ENCODE peak calls at places on chromosomes 5 and 9, in six cellular contexts. J is T follicular helper cell; S is Peyer's patch; E is CD4-positive, alpha-beta memory T cell; R is EH; U is stimulated activated CD8-positive, alpha-beta memory T cell treated with anti-CD3 and anti-CD28 coated beads, Interleukin-4, amount 100 ng/mL, for 48 hours. Z is an unnamed sample.
A peak's percentile ranks its signal among the peaks of the same experiment; 100 is the strongest.

GRCh38 chr5:146475906-146476305 is 28.8 kb downstream of the TCERG1 start:
- DNase-seq in J (no peak), S (no peak), E (no peak), R (no peak), U (no peak), Z (no peak)

GRCh38 chr9:130172858-130173461 is 756 bp downstream of the NCS1 start:
- DNase-seq in J (peak; percentile 10), S (no peak), E (no peak), R (peak; percentile 54), U (peak; percentile 60), Z (no peak)

GRCh38 chr9:120878188-120879130 is 1.5 kb upstream of the PHF19 start:
- DNase-seq in J (no peak), S (no peak), E (no peak), R (no peak), U (peak; percentile 54), Z (no peak)

GRCh38 chr9:4494337-4494736 is 4.1 kb downstream of the SLC1A1 start:
- DNase-seq in J (no peak), S (no peak), E (no peak), R (peak; percentile 18), U (no peak), Z (no peak)

GRCh38 chr9:86546712-86547111 is 192.5 kb upstream of the TUT7 start:
- DNase-seq in J (no peak), S (no peak), E (no peak), R (no peak), U (no peak), Z (no peak)

GRCh38 chr5:33241826-33242225 is 198.9 kb upstream of the TARS1 start:
- DNase-seq in J (no peak), S (peak; percentile 44), E (no peak), R (no peak), U (no peak), Z (no peak)

GRCh38 chr9:14219865-14220655 is 93.9 kb downstream of the NFIB start:
- DNase-seq in J (no peak), S (no peak), E (no peak), R (no peak), U (no peak), Z (no peak)

GRCh38 chr5:92927291-92927778 is 653.7 kb downstream of the NR2F1-AS1 start:
- DNase-seq in J (no peak), S (no peak), E (no peak), R (no peak), U (no peak), Z (no peak)

GRCh38 chr5:169695919-169696490 is 58.9 kb downstream of the DOCK2 start:
- DNase-seq in J (no peak), S (no peak), E (no peak), R (peak; percentile 99), U (no peak), Z (peak; percentile 99)

GRCh38 chr9:116156621-116157314 is 3.2 kb downstream of the PAPPA start:
- DNase-seq in J (no peak), S (peak; percentile 49), E (no peak), R (peak; percentile 88), U (no peak), Z (peak; percentile 91)

GRCh38 chr5:147332643-147333042 is 97.8 kb downstream of the STK32A start:
- DNase-seq in J (no peak), S (no peak), E (no peak), R (no peak), U (no peak), Z (no peak)

GRCh38 chr9:25677301-25678146 is 720 bp downstream of the TUSC1 start:
- DNase-seq in J (no peak), S (peak; percentile 91), E (no peak), R (peak; percentile 82), U (peak; percentile 26), Z (peak; percentile 78)

GRCh38 chr5:173293817-173294672 is 34.2 kb downstream of the STC2 start:
- DNase-seq in J (peak; percentile 37), S (peak; percentile 83), E (peak; percentile 45), R (peak; percentile 79), U (peak; percentile 83), Z (peak; percentile 70)

GRCh38 chr5:135223891-135224625 is 175.0 kb downstream of the MACROH2A1 start:
- DNase-seq in J (no peak), S (peak; percentile 23), E (no peak), R (no peak), U (no peak), Z (no peak)

GRCh38 chr5:56496581-56497063 is 263.5 kb upstream of the ANKRD55 start:
- DNase-seq in J (no peak), S (no peak), E (no peak), R (peak; percentile 29), U (no peak), Z (no peak)

GRCh38 chr9:89137548-89138462 is 40.8 kb downstream of the SHC3 start:
- DNase-seq in J (no peak), S (peak; percentile 56), E (no peak), R (peak; percentile 93), U (peak; percentile 34), Z (peak; percentile 93)

GRCh38 chr5:94849821-94850736 is 231.6 kb downstream of the SLF1 start:
- DNase-seq in J (peak; percentile 3), S (no peak), E (peak; percentile 54), R (peak; percentile 47), U (no peak), Z (peak; percentile 68)

GRCh38 chr5:176743828-176744583 is 66.4 kb upstream of the UNC5A start:
- DNase-seq in J (no peak), S (peak; percentile 42), E (no peak), R (no peak), U (peak; percentile 23), Z (no peak)

GRCh38 chr5:96577909-96578308 is 84.3 kb upstream of the CAST start:
- DNase-seq in J (no peak), S (no peak), E (no peak), R (peak; percentile 42), U (no peak), Z (peak; percentile 55)

GRCh38 chr9:123399803-123400378 is 43.9 kb downstream of the CRB2 start:
- DNase-seq in J (no peak), S (no peak), E (no peak), R (no peak), U (peak; percentile 68), Z (no peak)

GRCh38 chr9:96491079-96491879 is 41.3 kb downstream of the HABP4 start:
- DNase-seq in J (peak; percentile 16), S (no peak), E (peak; percentile 43), R (peak; percentile 36), U (peak; percentile 31), Z (no peak)

GRCh38 chr5:86665984-86666760 is 48.4 kb downstream of the COX7C start:
- DNase-seq in J (no peak), S (peak; percentile 78), E (peak; percentile 17), R (no peak), U (peak; percentile 26), Z (no peak)

GRCh38 chr5:43193171-43193951 is 1.3 kb downstream of the NIM1K start:
- DNase-seq in J (peak; percentile 4), S (no peak), E (peak; percentile 63), R (peak; percentile 91), U (peak; percentile 55), Z (peak; percentile 94)

GRCh38 chr9:132789706-132790105 is 88.4 kb downstream of the AK8 start:
- DNase-seq in J (no peak), S (no peak), E (no peak), R (no peak), U (no peak), Z (no peak)

GRCh38 chr5:40202852-40203440 is 476.8 kb upstream of the PTGER4 start:
- DNase-seq in J (no peak), S (no peak), E (no peak), R (no peak), U (no peak), Z (no peak)

GRCh38 chr5:112355058-112355685 is 63.9 kb downstream of the EPB41L4A start:
- DNase-seq in J (no peak), S (no peak), E (no peak), R (no peak), U (no peak), Z (no peak)

GRCh38 chr5:142725231-142726187 is 39.6 kb upstream of the FGF1 start:
- DNase-seq in J (no peak), S (no peak), E (no peak), R (peak; percentile 15), U (no peak), Z (no peak)

GRCh38 chr5:17314907-17315471 is 97.6 kb downstream of the BASP1 start:
- DNase-seq in J (no peak), S (no peak), E (no peak), R (peak; percentile 26), U (no peak), Z (peak; percentile 55)

GRCh38 chr9:125690679-125691078 is 16.3 kb downstream of the MAPKAP1 start:
- DNase-seq in J (no peak), S (no peak), E (no peak), R (no peak), U (no peak), Z (no peak)

GRCh38 chr5:151171521-151171920 is 13.9 kb upstream of the ANXA6 start:
- DNase-seq in J (no peak), S (no peak), E (no peak), R (no peak), U (no peak), Z (no peak)

GRCh38 chr5:110925398-110925797 is 146.1 kb upstream of the TSLP start:
- DNase-seq in J (no peak), S (no peak), E (no peak), R (no peak), U (no peak), Z (no peak)

GRCh38 chr9:135600296-135600805 is 38.8 kb downstream of the PAEP start:
- DNase-seq in J (no peak), S (no peak), E (no peak), R (no peak), U (peak; percentile 3), Z (no peak)